ENCODE peak calls at places on chromosome 18, in nine cellular contexts. K, L, M, S, B, F, X, N and T are unnamed samples.

GRCh38 chr18:62450546-62451395 is 72.1 kb upstream of the ZCCHC2 start:
- DNase-seq in K (peak; percentile 82), L (peak; percentile 70), M (peak; percentile 60), S (peak; percentile 86), B (peak; percentile 21), F (peak; percentile 79), X (peak; percentile 85), N (peak; percentile 72), T (peak; percentile 95)

GRCh38 chr18:79242246-79242645 is 153.5 kb upstream of the NFATC1 start:
- DNase-seq in K (no peak), L (no peak), M (no peak), S (no peak), B (no peak), F (no peak), X (no peak), N (no peak), T (no peak)

GRCh38 chr18:44839239-44839666 is 158.6 kb downstream of the SETBP1 start:
- DNase-seq in K (peak; percentile 53), L (peak; percentile 64), M (peak; percentile 11), S (peak; percentile 75), B (peak; percentile 73), F (peak; percentile 71), X (peak; percentile 82), N (peak; percentile 64), T (peak; percentile 69)

GRCh38 chr18:36321636-36322407 is 24.3 kb downstream of the FHOD3 start:
- DNase-seq in K (peak; percentile 26), L (peak; percentile 55), M (no peak), S (peak; percentile 46), B (no peak), F (no peak), X (peak; percentile 83), N (peak; percentile 71), T (no peak)

GRCh38 chr18:67519582-67519981 is 3.1 kb upstream of the DSEL start:
- DNase-seq in K (no peak), L (peak; percentile 82), M (no peak), S (no peak), B (peak; percentile 33), F (peak; percentile 82), X (peak; percentile 17), N (peak; percentile 82), T (no peak)

GRCh38 chr18:48565105-48565504 is 26.3 kb downstream of the CTIF start:
- DNase-seq in K (no peak), L (no peak), M (no peak), S (no peak), B (no peak), F (no peak), X (no peak), N (no peak), T (no peak)

GRCh38 chr18:2905802-2906521 is 59.2 kb downstream of the EMILIN2 start:
- DNase-seq in K (peak; percentile 57), L (no peak), M (peak; percentile 64), S (peak; percentile 77), B (peak; percentile 36), F (no peak), X (no peak), N (peak; percentile 47), T (peak; percentile 79)

GRCh38 chr18:48814490-48815181 is 136.1 kb downstream of the SMAD7 start:
- DNase-seq in K (no peak), L (peak; percentile 23), M (no peak), S (peak; percentile 44), B (no peak), F (no peak), X (no peak), N (peak; percentile 56), T (no peak)

GRCh38 chr18:79792096-79792987 is 5.4 kb upstream of the KCNG2 start:
- DNase-seq in K (no peak), L (no peak), M (no peak), S (no peak), B (no peak), F (no peak), X (no peak), N (no peak), T (peak; percentile 82)

GRCh38 chr18:75041586-75041985 is 167.4 kb downstream of the PTGR3 start:
- DNase-seq in K (peak; percentile 24), L (peak; percentile 41), M (no peak), S (no peak), B (no peak), F (peak; percentile 53), X (peak; percentile 39), N (peak; percentile 43), T (no peak)

GRCh38 chr18:61643884-61644647 is 248.7 kb downstream of the RNF152 start:
- DNase-seq in K (no peak), L (no peak), M (no peak), S (no peak), B (no peak), F (no peak), X (no peak), N (no peak), T (no peak)

GRCh38 chr18:79928563-79928960 is 22.9 kb downstream of the SLC66A2 start:
- DNase-seq in K (no peak), L (no peak), M (no peak), S (no peak), B (no peak), F (no peak), X (no peak), N (no peak), T (no peak)

GRCh38 chr18:77133920-77134496 is 1.4 kb upstream of the MBP start:
- DNase-seq in K (no peak), L (no peak), M (no peak), S (no peak), B (peak; percentile 48), F (peak; percentile 31), X (no peak), N (no peak), T (peak; percentile 92)

GRCh38 chr18:63586431-63586830 is 712 bp upstream of the SERPINB13 start:
- DNase-seq in K (no peak), L (no peak), M (no peak), S (no peak), B (no peak), F (no peak), X (peak; percentile 84), N (no peak), T (no peak)

GRCh38 chr18:3042337-3042736 is 29.4 kb upstream of the LPIN2 start:
- DNase-seq in K (no peak), L (no peak), M (no peak), S (peak; percentile 7), B (no peak), F (no peak), X (no peak), N (no peak), T (no peak)

GRCh38 chr18:23532848-23533247 is 29.5 kb downstream of the RMC1 start:
- DNase-seq in K (no peak), L (no peak), M (no peak), S (no peak), B (no peak), F (peak; percentile 11), X (no peak), N (no peak), T (no peak)

GRCh38 chr18:38709122-38709521 is 1143.5 kb upstream of the CELF4 start:
- DNase-seq in K (no peak), L (no peak), M (no peak), S (no peak), B (no peak), F (no peak), X (peak; percentile 74), N (no peak), T (no peak)

DNA sequence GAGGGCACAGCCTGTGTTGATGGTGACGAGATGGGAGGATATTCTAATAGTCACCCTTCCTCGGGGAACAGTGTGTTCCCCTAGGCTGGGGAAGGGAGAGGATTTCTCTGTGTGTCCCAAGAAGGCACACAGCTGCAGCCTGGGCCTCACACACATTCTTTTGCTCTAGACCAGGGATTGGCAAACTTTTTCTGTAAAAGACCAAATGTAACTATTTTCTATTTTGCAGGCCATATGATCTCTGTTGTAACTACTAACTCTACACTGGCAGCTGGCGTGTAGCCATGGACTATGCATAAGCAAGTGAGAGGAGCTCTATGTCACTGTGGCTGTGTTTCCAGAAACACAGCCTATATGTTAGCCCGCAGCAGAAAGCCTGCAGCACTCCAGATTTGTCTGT is 65.8 kb downstream of the ARHGAP28 start:
- DNase-seq in K (no peak), L (no peak), M (no peak), S (no peak), B (no peak), F (no peak), X (no peak), N (peak; percentile 9), T (no peak)
- TF ChIP-seq CTCF in K (no peak), L (no peak), M (no peak), S (no peak), B (no peak), F (no peak), X (no peak), N (no peak), T (no peak)

GRCh38 chr18:58135806-58136331 is 91.8 kb downstream of the NEDD4L start:
- DNase-seq in K (peak; percentile 71), L (peak; percentile 80), M (peak; percentile 70), S (peak; percentile 68), B (peak; percentile 53), F (peak; percentile 73), X (peak; percentile 79), N (peak; percentile 81), T (peak; percentile 61)
- TF ChIP-seq CTCF in K (peak; percentile 60), L (peak; percentile 91), M (peak; percentile 92), S (peak; percentile 91), B (peak; percentile 71), F (peak; percentile 82), X (peak; percentile 97), N (peak; percentile 96), T (peak; percentile 94)

GRCh38 chr18:40157120-40157519 is 1797.9 kb upstream of the PIK3C3 start:
- DNase-seq in K (no peak), L (no peak), M (no peak), S (no peak), B (no peak), F (no peak), X (no peak), N (no peak), T (no peak)

GRCh38 chr18:40159141-40160017 is 1795.7 kb upstream of the PIK3C3 start:
- DNase-seq in K (peak; percentile 21), L (peak; percentile 61), M (peak; percentile 5), S (no peak), B (no peak), F (no peak), X (peak; percentile 52), N (peak; percentile 65), T (peak; percentile 2)
- TF ChIP-seq CTCF in K (peak; percentile 34), L (peak; percentile 72), M (peak; percentile 44), S (peak; percentile 55), B (peak; percentile 26), F (no peak), X (peak; percentile 71), N (peak; percentile 62), T (peak; percentile 39)

DNA sequence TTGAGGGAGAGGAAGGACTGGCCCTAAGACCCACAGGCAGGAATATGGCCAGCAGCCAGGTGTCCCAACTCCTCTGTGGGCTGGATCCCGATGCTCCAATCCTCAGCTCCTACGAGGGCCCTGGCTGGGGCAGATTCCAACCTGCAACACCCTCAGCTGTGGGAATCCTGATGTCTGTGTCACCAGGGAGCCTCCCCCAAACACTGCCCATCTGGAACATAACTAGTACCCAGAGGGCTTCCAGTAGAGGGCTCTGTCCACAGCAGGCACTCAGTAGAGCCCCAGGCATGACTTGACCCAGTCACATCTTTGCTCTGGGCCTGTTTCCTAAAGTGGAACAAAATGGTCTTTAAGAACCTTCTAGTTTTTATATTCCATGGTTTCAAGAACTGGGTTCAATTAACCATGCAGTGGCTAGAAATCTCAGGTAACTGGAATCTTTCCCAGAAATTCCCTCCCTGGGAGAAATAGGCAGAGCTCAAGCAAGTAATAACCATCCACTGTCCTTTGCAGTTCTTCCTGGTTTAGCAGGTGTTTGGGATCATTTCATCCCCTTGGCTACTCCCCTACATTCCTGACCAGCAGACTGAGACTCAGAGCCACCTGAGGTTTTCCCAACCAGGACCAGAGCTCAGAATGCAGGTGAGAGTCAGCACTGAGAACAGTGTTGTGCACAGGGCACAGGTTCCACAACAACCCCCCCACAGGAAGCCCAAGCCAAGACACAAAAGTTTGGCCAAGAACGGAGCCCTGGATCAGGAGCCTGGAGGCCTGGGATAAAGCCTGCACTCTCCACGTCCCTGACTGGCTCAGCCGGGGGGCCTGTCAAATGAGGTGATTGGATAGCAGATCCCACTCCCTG is 20.8 kb upstream of the LOXHD1 start:
- DNase-seq in K (peak; percentile 6), L (no peak), M (no peak), S (no peak), B (no peak), F (no peak), X (peak; percentile 17), N (no peak), T (no peak)
- TF ChIP-seq CTCF in K (no peak), L (peak; percentile 27), M (no peak), S (peak; percentile 42), B (no peak), F (no peak), X (no peak), N (no peak), T (no peak)